ENCODE peak calls at places on chromosome 11, in nine cellular contexts. Y is thyroid gland; J is AG09319; W is dorsolateral prefrontal cortex; M is pancreas; L is heart right ventricle; E is CD8-positive, alpha-beta T cell; R is Calu3; I is Peyer's patch. C is an unnamed sample.

GRCh38 chr11:122681070-122681469 is 25.5 kb downstream of the UBASH3B start:
- DNase-seq in M (no peak), I (no peak), J (no peak), Y (no peak), L (no peak), W (no peak), E (no peak), R (no peak), C (no peak)

GRCh38 chr11:65920035-65920802 is 993 bp downstream of the DRAP1 start:
- DNase-seq in W (peak; percentile 58), I (no peak), J (no peak), E (no peak), M (no peak), Y (no peak), L (no peak), R (no peak), C (no peak)

GRCh38 chr11:131408011-131408640 is 37.7 kb downstream of the NTM start:
- DNase-seq in M (peak; percentile 53), I (peak; percentile 50), E (no peak), L (no peak), J (no peak), R (no peak), Y (no peak), W (no peak), C (no peak)

GRCh38 chr11:111977141-111978027 is 40.2 kb downstream of the DIXDC1 start:
- DNase-seq in I (peak; percentile 65), Y (peak; percentile 88), J (no peak), M (peak; percentile 81), W (peak; percentile 73), R (peak; percentile 26), E (peak; percentile 14), L (peak; percentile 77), C (peak; percentile 30)

GRCh38 chr11:33179431-33179830 is 18.2 kb upstream of the CSTF3 start:
- DNase-seq in M (no peak), W (no peak), R (no peak), E (no peak), J (no peak), Y (no peak), L (no peak), I (no peak), C (no peak)

GRCh38 chr11:128800871-128801417 is 66.2 kb downstream of the KCNJ1 start:
- DNase-seq in E (no peak), L (no peak), I (no peak), M (no peak), R (no peak), Y (no peak), J (no peak), W (no peak), C (no peak)

GRCh38 chr11:36041988-36042606 is 98.2 kb downstream of the LDLRAD3 start:
- DNase-seq in I (no peak), M (no peak), W (no peak), Y (no peak), J (no peak), E (no peak), R (peak; percentile 6), L (no peak), C (no peak)

GRCh38 chr11:128313931-128314330 is 273.4 kb downstream of the ETS1 start:
- DNase-seq in L (no peak), I (no peak), J (no peak), Y (no peak), E (no peak), R (no peak), M (no peak), W (no peak), C (no peak)

GRCh38 chr11:9273430-9274336 is 8.5 kb upstream of the DENND5A start:
- DNase-seq in E (no peak), I (peak; percentile 26), R (no peak), J (no peak), W (no peak), Y (no peak), L (no peak), M (no peak), C (no peak)

GRCh38 chr11:96794152-96794551 is 404.3 kb downstream of the JRKL start:
- DNase-seq in E (no peak), J (no peak), W (no peak), I (no peak), R (no peak), M (no peak), Y (no peak), L (no peak), C (no peak)

GRCh38 chr11:133350045-133350444 is 182.3 kb downstream of the OPCML start:
- DNase-seq in J (no peak), E (no peak), Y (no peak), L (no peak), R (no peak), W (no peak), M (no peak), I (no peak), C (no peak)

GRCh38 chr11:73143126-73143838 is 1.2 kb upstream of the FCHSD2 start:
- DNase-seq in W (no peak), E (peak; percentile 13), J (no peak), L (no peak), M (no peak), I (peak; percentile 58), Y (peak; percentile 61), R (no peak), C (no peak)

GRCh38 chr11:94583885-94584500 is 16.8 kb downstream of the PIWIL4 start:
- DNase-seq in I (no peak), J (no peak), M (no peak), E (no peak), Y (no peak), R (no peak), L (no peak), W (no peak), C (no peak)

GRCh38 chr11:5514841-5515240 is 1.7 kb downstream of the UBQLNL start:
- DNase-seq in E (no peak), R (no peak), L (no peak), I (no peak), M (no peak), W (no peak), J (no peak), Y (no peak), C (no peak)
- TF ChIP-seq CTCF in E (no peak), R (no peak), L (no peak), I (no peak), M (no peak), W (no peak), J (no peak), Y (no peak), C (no peak)

DNA sequence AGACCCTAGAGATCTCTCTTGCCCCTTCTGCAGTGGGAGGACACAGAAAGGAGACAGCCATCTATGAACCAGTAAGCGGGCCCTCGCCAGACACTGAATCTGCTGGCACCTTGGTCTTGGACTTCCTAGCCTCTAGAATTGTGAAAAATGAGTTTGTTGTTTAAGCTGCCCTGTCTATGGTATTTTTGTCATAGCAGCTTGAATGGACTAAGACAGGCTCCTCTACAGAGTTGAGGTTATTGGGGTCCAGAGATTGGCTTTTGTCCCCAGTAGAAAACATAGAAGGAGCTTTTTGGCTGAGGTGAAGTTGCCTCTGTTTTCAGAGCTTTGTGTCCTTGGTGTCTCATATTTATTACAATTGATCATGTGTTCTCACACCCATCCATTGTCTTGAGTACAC is 77.2 kb downstream of the STIM1 start:
- DNase-seq in R (no peak), M (no peak), J (no peak), E (no peak), L (no peak), I (no peak), Y (no peak), W (no peak), C (no peak)
- TF ChIP-seq CTCF in R (no peak), M (no peak), J (no peak), E (no peak), L (no peak), I (no peak), Y (no peak), W (no peak), C (no peak)

GRCh38 chr11:11345099-11345498 is 8.0 kb downstream of the CSNK2A3 start:
- DNase-seq in I (no peak), L (no peak), W (no peak), J (no peak), E (no peak), M (no peak), R (no peak), Y (peak; percentile 89), C (no peak)

GRCh38 chr11:11347583-11347982 is 5.5 kb downstream of the CSNK2A3 start:
- DNase-seq in L (peak; percentile 36), M (no peak), E (no peak), J (no peak), R (no peak), Y (no peak), W (no peak), I (no peak), C (no peak)

GRCh38 chr11:11344045-11344444 is 9.0 kb downstream of the CSNK2A3 start:
- DNase-seq in Y (no peak), R (no peak), J (no peak), I (no peak), E (no peak), L (no peak), M (no peak), W (no peak), C (no peak)

GRCh38 chr11:11348303-11348702 is 4.7 kb downstream of the CSNK2A3 start:
- DNase-seq in J (no peak), E (no peak), I (no peak), Y (no peak), R (no peak), W (no peak), M (no peak), L (no peak), C (no peak)

DNA sequence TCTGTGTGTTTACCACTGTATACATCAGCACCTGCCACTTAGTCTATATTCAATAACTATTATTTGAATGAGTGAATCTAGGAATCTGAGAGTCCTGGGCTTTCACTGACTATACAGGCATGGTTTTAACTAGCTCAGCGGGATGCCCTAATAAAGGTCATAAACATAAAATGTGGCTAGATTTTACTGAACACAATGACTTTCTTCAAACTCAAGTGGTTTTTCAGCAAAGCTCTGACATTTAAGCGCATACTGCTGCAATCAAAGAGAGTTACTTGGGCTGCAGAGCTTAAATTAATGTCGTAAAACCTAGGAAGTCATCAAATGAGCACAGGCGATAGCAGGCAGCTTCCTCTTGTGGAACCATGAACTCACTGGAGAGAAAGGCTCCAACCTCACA is 6.8 kb downstream of the CSNK2A3 start:
- DNase-seq in M (no peak), E (no peak), W (no peak), I (no peak), Y (no peak), L (no peak), J (no peak), R (no peak), C (no peak)
- TF ChIP-seq CTCF in M (no peak), E (no peak), W (no peak), I (no peak), Y (no peak), L (no peak), J (no peak), R (no peak), C (no peak)

DNA sequence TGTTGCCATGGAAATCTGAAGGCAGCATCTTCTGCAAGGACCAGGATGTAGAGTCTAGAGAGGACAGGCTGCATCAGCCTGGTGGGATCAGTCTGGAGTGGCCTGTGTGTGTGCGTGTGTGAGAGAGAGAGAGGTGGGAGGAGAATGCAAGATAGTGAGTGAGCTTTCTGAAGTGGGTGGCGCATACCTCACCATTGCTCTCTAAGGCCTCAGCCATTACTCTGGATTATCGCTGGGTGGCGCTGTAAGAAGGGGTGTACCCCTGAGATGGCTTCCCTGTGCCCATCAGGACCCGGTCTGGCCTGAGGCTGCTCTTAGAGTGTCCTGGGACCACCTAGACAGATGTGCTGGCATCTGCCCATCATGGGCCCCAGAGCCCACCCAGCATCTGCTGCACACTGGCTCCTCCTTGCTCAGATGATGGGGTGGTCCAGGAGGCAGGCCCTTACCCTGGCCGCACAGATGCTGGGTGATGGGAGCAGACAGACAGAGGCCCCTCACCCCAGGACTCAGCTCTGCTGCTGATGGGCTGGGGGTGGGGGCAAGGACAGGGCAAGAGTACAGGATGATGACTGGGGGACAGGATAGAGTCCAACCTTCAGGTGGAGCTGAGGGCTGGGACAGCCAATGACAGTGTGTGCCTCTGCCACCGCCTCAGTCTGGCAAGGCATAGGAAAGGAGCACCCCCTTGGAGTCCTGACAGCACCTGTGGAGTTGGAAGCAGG is 25.7 kb upstream of the TUB start:
- DNase-seq in I (no peak), R (no peak), W (no peak), J (no peak), M (peak; percentile 9), L (no peak), E (no peak), Y (no peak), C (no peak)
- TF ChIP-seq CTCF in I (no peak), R (no peak), W (peak; percentile 21), J (peak; percentile 4), M (no peak), L (peak; percentile 7), E (no peak), Y (no peak), C (no peak)